ENCODE peak calls at places on chromosomes 5 and 9, in six cellular contexts. Z is Right ventricle myocardium superior, H is T-cell, P is nephron progenitor cell, S is neural progenitor cell, N is body of pancreas. I is an unnamed sample.

GRCh38 chr5:132471006-132471907 is 19.3 kb downstream of the IRF1 start:
- DNase-seq in Z (no peak), H (no peak), P (no peak), S (no peak), N (peak; percentile 29), I (no peak)

GRCh38 chr5:136677219-136677618 is 311.9 kb upstream of the TRPC7 start:
- DNase-seq in Z (no peak), H (no peak), P (no peak), S (no peak), N (no peak), I (no peak)

GRCh38 chr9:88007291-88007650 is 32.9 kb upstream of the CDK20 start:
- DNase-seq in Z (no peak), H (peak; percentile 3), P (no peak), S (no peak), N (no peak), I (no peak)

GRCh38 chr5:144467795-144468194 is 297.1 kb downstream of the KCTD16 start:
- DNase-seq in Z (no peak), H (no peak), P (peak; percentile 10), S (peak; percentile 87), N (peak; percentile 53), I (no peak)

GRCh38 chr5:54309751-54310432 is 481 bp downstream of the ARL15 start:
- DNase-seq in Z (peak; percentile 65), H (no peak), P (peak; percentile 59), S (peak; percentile 45), N (peak; percentile 56), I (peak; percentile 36)

GRCh38 chr5:38258319-38259061 is at the start of gene EGFLAM:
- DNase-seq in Z (peak; percentile 52), H (no peak), P (peak; percentile 87), S (peak; percentile 84), N (peak; percentile 43), I (peak; percentile 46)

GRCh38 chr9:120980951-120981350 is 54.4 kb upstream of the TRAF1 start:
- DNase-seq in Z (no peak), H (no peak), P (no peak), S (no peak), N (no peak), I (no peak)

GRCh38 chr5:21810737-21811316 is 1042.3 kb downstream of the CDH12 start:
- DNase-seq in Z (no peak), H (no peak), P (no peak), S (peak; percentile 34), N (no peak), I (no peak)

GRCh38 chr9:33202552-33203300 is 35.6 kb upstream of the B4GALT1 start:
- DNase-seq in Z (peak; percentile 77), H (peak; percentile 51), P (no peak), S (no peak), N (peak; percentile 31), I (peak; percentile 69)

GRCh38 chr9:29775491-29775890 is 2202.2 kb upstream of the C9orf72 start:
- DNase-seq in Z (no peak), H (no peak), P (no peak), S (no peak), N (no peak), I (no peak)

GRCh38 chr9:85522459-85523092 is 219.2 kb downstream of the AGTPBP1 start:
- DNase-seq in Z (peak; percentile 82), H (no peak), P (peak; percentile 67), S (peak; percentile 64), N (peak; percentile 29), I (peak; percentile 56)

GRCh38 chr5:60959156-60959555 is 14.2 kb downstream of the NDUFAF2 start:
- DNase-seq in Z (no peak), H (no peak), P (no peak), S (no peak), N (no peak), I (no peak)

GRCh38 chr9:135985889-135986288 is 24.7 kb upstream of the UBAC1 start:
- DNase-seq in Z (no peak), H (no peak), P (no peak), S (no peak), N (no peak), I (no peak)

GRCh38 chr9:82406714-82407113 is 418.1 kb downstream of the SPATA31D1 start:
- DNase-seq in Z (no peak), H (no peak), P (no peak), S (no peak), N (no peak), I (no peak)

GRCh38 chr9:35501941-35502340 is 12.0 kb downstream of the RUSC2 start:
- DNase-seq in Z (no peak), H (no peak), P (no peak), S (no peak), N (no peak), I (no peak)

GRCh38 chr5:41736641-41737040 is 133.6 kb downstream of the OXCT1 start:
- DNase-seq in Z (no peak), H (no peak), P (no peak), S (no peak), N (no peak), I (no peak)

GRCh38 chr9:27436234-27436633 is 87.9 kb upstream of the IFNK start:
- DNase-seq in Z (no peak), H (no peak), P (no peak), S (no peak), N (peak; percentile 81), I (no peak)

GRCh38 chr5:74149395-74149794 is 491.1 kb downstream of the ENC1 start:
- DNase-seq in Z (no peak), H (no peak), P (no peak), S (no peak), N (peak; percentile 71), I (no peak)

GRCh38 chr9:133632806-133633680 is 3.1 kb upstream of the DBH start:
- DNase-seq in Z (peak; percentile 25), H (no peak), P (no peak), S (no peak), N (no peak), I (no peak)

GRCh38 chr5:5183192-5183699 is 43.1 kb downstream of the ADAMTS16 start:
- DNase-seq in Z (no peak), H (no peak), P (peak; percentile 17), S (peak; percentile 64), N (no peak), I (no peak)

GRCh38 chr5:159849437-159850191 is 66.7 kb upstream of the ADRA1B start:
- DNase-seq in Z (no peak), H (no peak), P (no peak), S (no peak), N (no peak), I (no peak)

GRCh38 chr5:145936401-145937131 is at the start of gene SH3RF2:
- DNase-seq in Z (peak; percentile 62), H (no peak), P (peak; percentile 83), S (peak; percentile 92), N (peak; percentile 80), I (peak; percentile 30)

GRCh38 chr5:150487199-150488061 is 20.5 kb upstream of the NDST1 start:
- DNase-seq in Z (peak; percentile 59), H (no peak), P (no peak), S (no peak), N (peak; percentile 67), I (peak; percentile 45)

GRCh38 chr9:20395671-20396070 is 226.6 kb downstream of the MLLT3 start:
- DNase-seq in Z (no peak), H (no peak), P (no peak), S (no peak), N (no peak), I (no peak)

GRCh38 chr5:38595149-38595725 is 38.8 kb upstream of the LIFR start:
- DNase-seq in Z (no peak), H (no peak), P (no peak), S (peak; percentile 3), N (no peak), I (no peak)

GRCh38 chr9:96661711-96662110 is 6.6 kb upstream of the PRXL2C start:
- DNase-seq in Z (no peak), H (no peak), P (no peak), S (no peak), N (no peak), I (no peak)

GRCh38 chr5:139492700-139493192 is 10.2 kb upstream of the STING1 start:
- DNase-seq in Z (no peak), H (no peak), P (no peak), S (no peak), N (no peak), I (no peak)

GRCh38 chr9:272251-273213 is 57.9 kb downstream of the DOCK8 start:
- DNase-seq in Z (no peak), H (peak; percentile 77), P (no peak), S (no peak), N (no peak), I (no peak)

GRCh38 chr5:2841208-2841607 is 89.7 kb upstream of the IRX2 start:
- DNase-seq in Z (no peak), H (no peak), P (no peak), S (no peak), N (no peak), I (no peak)

GRCh38 chr9:89661956-89662717 is 57.3 kb downstream of the GADD45G start:
- DNase-seq in Z (peak; percentile 98), H (no peak), P (peak; percentile 91), S (peak; percentile 91), N (peak; percentile 100), I (peak; percentile 99)

GRCh38 chr5:55219770-55220169 is 7.3 kb downstream of the MCIDAS start:
- DNase-seq in Z (no peak), H (no peak), P (no peak), S (no peak), N (no peak), I (no peak)

GRCh38 chr5:82470185-82470584 is 192.0 kb upstream of the RPS23 start:
- DNase-seq in Z (no peak), H (no peak), P (no peak), S (no peak), N (no peak), I (no peak)

GRCh38 chr9:123611228-123611627 is 255.2 kb downstream of the CRB2 start:
- DNase-seq in Z (no peak), H (no peak), P (no peak), S (no peak), N (no peak), I (no peak)

GRCh38 chr5:35859101-35859661 is 2.5 kb downstream of the IL7R start:
- DNase-seq in Z (no peak), H (peak; percentile 47), P (no peak), S (peak; percentile 39), N (no peak), I (no peak)

GRCh38 chr5:98775246-98775961 is 1.9 kb downstream of the RGMB start:
- DNase-seq in Z (no peak), H (no peak), P (no peak), S (peak; percentile 79), N (no peak), I (no peak)

GRCh38 chr5:92775711-92776615 is 805.1 kb downstream of the NR2F1-AS1 start:
- DNase-seq in Z (no peak), H (no peak), P (no peak), S (no peak), N (no peak), I (no peak)

GRCh38 chr5:112933651-112934365 is 11.8 kb upstream of the REEP5 start:
- DNase-seq in Z (no peak), H (no peak), P (no peak), S (no peak), N (no peak), I (no peak)

GRCh38 chr5:178778919-178779318 is 48.5 kb upstream of the ZNF354A start:
- DNase-seq in Z (no peak), H (no peak), P (no peak), S (no peak), N (no peak), I (no peak)

I was measured in left ventricle myocardium inferior.